ENCODE peak calls at places on chromosomes 6 and 20, in four cellular contexts. A, R, D and T are unnamed samples. For H3K4me1, the result is how much of the 10 kb centered on the place peaks cover.

GRCh38 chr6:72413884-72414283 is 208.0 kb upstream of the KCNQ5 start:
- DNase-seq in A (no peak), D (no peak), R (peak), T (no peak)

GRCh38 chr6:3612341-3613041 is 139.0 kb downstream of the PXDC1 start:
- DNase-seq in D (peak), A (peak), R (peak), T (no peak)

GRCh38 chr20:57877131-57877784 is 167.4 kb upstream of the PMEPA1 start:
- DNase-seq in R (no peak), D (no peak), A (no peak), T (no peak)

GRCh38 chr6:44715188-44715587 is 327.7 kb downstream of the CDC5L start:
- DNase-seq in R (no peak), A (no peak), D (no peak), T (no peak)

GRCh38 chr6:64220776-64221175 is 585.2 kb downstream of the PHF3 start:
- DNase-seq in R (no peak), A (no peak), D (no peak), T (no peak)

GRCh38 chr6:154386848-154387717 is 30.5 kb upstream of the IPCEF1 start:
- DNase-seq in R (peak), D (no peak), A (peak), T (no peak)

GRCh38 chr6:11053307-11053706 is 9.2 kb upstream of the ELOVL2 start:
- DNase-seq in R (no peak), D (no peak), A (no peak), T (no peak)

GRCh38 chr6:157330831-157331230 is 7.5 kb upstream of the TMEM242 start:
- DNase-seq in D (no peak), R (no peak), A (no peak), T (no peak)

GRCh38 chr20:19304886-19305415 is 92.5 kb downstream of the SLC24A3 start:
- DNase-seq in A (no peak), R (no peak), D (no peak), T (peak)

GRCh38 chr6:158131926-158132325 is 36.1 kb downstream of the SERAC1 start:
- DNase-seq in A (peak), R (no peak), D (peak), T (no peak)

GRCh38 chr20:25287631-25288290 is 39.9 kb downstream of the PYGB start:
- DNase-seq in D (no peak), R (no peak), A (no peak), T (no peak)

GRCh38 chr20:19070681-19071441 is 141.6 kb upstream of the SLC24A3 start:
- DNase-seq in R (no peak), D (no peak), A (no peak), T (no peak)

GRCh38 chr6:33613146-33613793 is 7.9 kb upstream of the ITPR3 start:
- DNase-seq in A (peak), D (no peak), R (peak), T (no peak)

GRCh38 chr20:37165031-37165430 is 14.1 kb upstream of the RPN2 start:
- DNase-seq in A (no peak), D (no peak), R (no peak), T (no peak)

GRCh38 chr6:8574311-8574710 is 139.0 kb upstream of the SLC35B3 start:
- DNase-seq in R (no peak), A (no peak), D (no peak), T (no peak)

GRCh38 chr6:40326689-40327404 is 260.3 kb downstream of the LRFN2 start:
- DNase-seq in D (no peak), R (no peak), A (no peak), T (no peak)

GRCh38 chr20:57787151-57787968 is 77.5 kb upstream of the PMEPA1 start:
- DNase-seq in A (no peak), D (no peak), R (no peak), T (peak)

GRCh38 chr6:36598326-36598725 is 4.2 kb downstream of the SRSF3 start:
- DNase-seq in D (no peak), A (no peak), R (no peak), T (no peak)

GRCh38 chr6:131924881-131925474 is 26.2 kb downstream of the CCN2 start:
- DNase-seq in R (peak), D (peak), A (peak), T (no peak)

GRCh38 chr6:148747493-148748160 is 797 bp downstream of the UST start:
- DNase-seq in R (peak), A (no peak), D (peak), T (peak)

GRCh38 chr6:122364084-122364483 is 35.4 kb upstream of the HSF2 start:
- DNase-seq in A (no peak), D (no peak), R (no peak), T (no peak)

GRCh38 chr6:113888996-113889635 is 32.0 kb downstream of the MARCKS start:
- DNase-seq in D (no peak), A (no peak), R (no peak), T (no peak)

GRCh38 chr20:43938932-43939761 is 24.5 kb downstream of the TOX2 start:
- DNase-seq in D (no peak), A (peak), R (peak), T (no peak)

DNA sequence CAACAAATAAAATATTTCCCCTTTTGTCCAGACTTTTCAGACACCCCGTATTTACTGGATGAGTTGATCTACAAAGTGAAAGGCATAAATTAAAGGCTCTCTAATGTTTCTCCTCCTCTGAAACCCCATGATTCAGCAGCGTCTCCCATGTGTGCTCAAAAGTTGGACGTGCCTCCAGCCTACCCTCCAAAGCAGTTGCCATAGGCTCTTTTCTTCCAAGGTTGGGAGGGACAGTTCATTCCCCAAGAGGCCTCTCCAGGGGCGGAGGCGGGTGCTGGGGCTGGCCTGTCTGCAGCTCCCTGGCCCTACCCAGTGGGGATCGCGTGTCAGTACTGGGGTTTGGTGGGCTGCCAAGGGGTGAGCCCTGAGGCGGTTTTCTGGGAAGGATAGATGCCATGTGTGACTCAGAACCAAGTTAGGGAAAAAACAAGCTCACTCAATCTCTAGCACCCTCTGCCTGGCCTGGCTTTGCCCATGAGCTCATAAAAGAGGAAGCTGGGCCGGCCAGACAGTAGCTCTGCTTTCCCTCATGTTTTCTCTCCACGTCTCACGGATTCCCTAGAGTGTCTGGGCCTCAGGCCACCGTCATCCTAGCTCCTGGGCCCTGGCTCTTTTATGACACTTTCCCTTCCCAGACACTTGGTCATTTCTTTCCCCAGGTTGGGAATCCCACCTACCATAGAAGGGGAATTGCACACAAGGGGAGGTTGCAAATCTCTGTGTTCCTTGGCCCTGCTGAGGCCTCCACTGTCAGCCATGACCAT is 8.0 kb upstream of the IER3 start:
- DNase-seq in A (peak), D (no peak), R (peak), T (no peak)
- H3K9ac ChIP-seq in A (peak), D (no peak), R (peak), T (no peak)

GRCh38 chr6:14711704-14712397 is 534.0 kb upstream of the JARID2 start:
- DNase-seq in R (no peak), A (no peak), D (no peak), T (no peak)
- H3K27ac ChIP-seq in R (peak), A (peak), D (no peak), T (no peak)

GRCh38 chr6:106537662-106538061 is 91.6 kb downstream of the RTN4IP1 start:
- DNase-seq in D (no peak), R (no peak), A (no peak), T (no peak)

GRCh38 chr6:106536357-106536756 is 92.9 kb downstream of the RTN4IP1 start:
- DNase-seq in D (no peak), R (no peak), A (no peak), T (no peak)

GRCh38 chr6:106539931-106540330 is 89.4 kb downstream of the RTN4IP1 start:
- DNase-seq in R (no peak), A (no peak), D (no peak), T (no peak)

GRCh38 chr6:106536863-106537262 is 92.4 kb downstream of the RTN4IP1 start:
- DNase-seq in D (no peak), A (no peak), R (peak), T (no peak)

DNA sequence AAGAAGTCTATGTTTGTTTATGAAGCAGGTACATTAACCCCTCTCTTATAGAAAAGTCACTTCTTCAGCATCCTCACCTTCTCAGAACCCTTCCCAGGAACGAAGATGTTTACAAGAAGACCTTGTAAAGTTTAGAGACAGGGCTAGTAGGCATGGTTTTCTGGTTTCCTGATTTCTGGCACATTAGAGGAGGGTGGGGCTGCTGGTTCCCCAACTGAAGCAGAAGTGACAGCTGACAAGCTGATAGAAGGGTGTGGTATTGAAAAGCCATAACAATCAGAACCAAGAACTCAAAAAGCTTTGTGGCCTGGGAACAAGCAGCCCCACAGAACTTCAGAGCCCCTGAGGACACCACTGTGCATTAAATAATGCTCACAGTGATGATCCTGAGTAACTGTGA is 91.2 kb downstream of the RTN4IP1 start:
- DNase-seq in R (no peak), D (no peak), A (no peak), T (no peak)
- H3K4me1 ChIP-seq in R (under half), D (under half), A (under half), T (under half)

DNA sequence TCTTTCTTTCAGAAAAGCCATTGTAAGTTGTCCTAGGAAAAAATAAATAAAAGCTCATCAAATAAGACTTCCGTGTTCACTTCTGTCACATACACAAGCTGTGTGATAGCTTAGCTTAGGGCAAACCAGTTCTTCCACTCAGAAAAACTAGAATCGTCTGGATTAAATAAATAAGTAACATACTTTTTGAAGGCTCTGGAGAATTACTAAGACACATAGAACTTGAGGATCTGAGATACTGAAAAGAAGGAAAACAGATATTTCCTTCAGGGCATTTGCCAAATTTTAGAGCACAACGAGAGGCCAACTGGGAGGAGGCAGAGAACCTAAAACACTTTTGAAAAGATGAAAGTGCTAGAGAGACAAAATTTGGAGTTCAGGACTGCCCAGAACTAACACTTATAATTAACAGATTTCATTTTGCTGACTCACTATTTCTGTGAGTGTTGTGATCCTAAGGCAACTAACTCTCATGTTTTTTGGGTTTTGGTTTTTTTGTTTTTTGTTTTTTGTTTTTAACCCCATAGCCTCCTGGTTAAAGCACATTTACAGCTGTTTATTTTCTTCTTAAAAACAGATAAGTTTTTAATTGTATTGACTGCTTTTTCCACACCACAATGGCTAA is 38.7 kb upstream of the THEMIS start:
- DNase-seq in D (peak), R (no peak), A (peak), T (no peak)
- H3K9ac ChIP-seq in D (no peak), R (no peak), A (no peak), T (no peak)

DNA sequence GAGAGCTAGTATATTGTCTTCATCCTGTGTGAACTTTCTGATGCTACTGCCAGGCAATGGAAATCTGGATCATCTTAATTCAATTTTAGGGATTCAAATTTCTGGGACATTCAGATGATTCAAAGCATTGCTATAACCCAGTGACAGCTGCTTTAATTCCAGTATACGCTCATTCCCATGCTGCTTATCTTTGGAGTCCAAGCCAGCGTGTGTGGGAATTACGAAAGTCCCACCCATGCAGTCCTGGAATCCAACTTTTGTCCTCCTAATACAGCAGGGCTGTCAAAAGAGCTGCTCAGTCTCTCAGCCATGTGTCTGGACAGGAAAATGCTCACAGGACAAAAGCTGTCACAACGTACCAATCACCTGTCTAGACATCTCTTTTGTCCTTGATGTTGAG is 219.8 kb downstream of the LAMA2 start:
- DNase-seq in R (no peak), D (no peak), A (peak), T (no peak)
- H3K27ac ChIP-seq in R (no peak), D (no peak), A (no peak), T (no peak)